ENCODE peak calls at places on chromosomes 12 and 14, in seven cellular contexts. K, A, S, B, V, J and F are unnamed samples. For H3K36me3, the result is how much of the 10 kb centered on the place peaks cover.

GRCh38 chr14:61573748-61574513 is 121.4 kb upstream of the HIF1A start:
- DNase-seq in K (peak), S (no peak), A (no peak), B (no peak), J (no peak), V (no peak), F (no peak)

GRCh38 chr12:132908145-132909029 is 21.0 kb upstream of the CHFR start:
- DNase-seq in A (peak), V (peak), J (peak), S (peak), K (peak), B (peak), F (peak)

GRCh38 chr14:90396342-90397339 is at the start of gene CALM1:
- DNase-seq in K (peak), S (peak), J (peak), V (peak), A (peak), B (peak), F (peak)

GRCh38 chr14:21023817-21024667 is 819 bp downstream of the NDRG2 start:
- DNase-seq in B (peak), J (no peak), S (no peak), V (no peak), A (no peak), K (no peak), F (no peak)

GRCh38 chr12:71655495-71655894 is 8.2 kb downstream of the ZFC3H1 start:
- DNase-seq in B (no peak), K (no peak), J (no peak), V (no peak), A (no peak), S (no peak), F (no peak)

GRCh38 chr12:67237231-67237630 is 31.9 kb upstream of the CAND1 start:
- DNase-seq in J (no peak), A (no peak), V (no peak), K (no peak), S (no peak), B (no peak), F (no peak)

GRCh38 chr12:123076604-123077297 is 74.1 kb downstream of the PITPNM2 start:
- DNase-seq in K (no peak), S (no peak), J (no peak), A (no peak), B (no peak), V (no peak), F (no peak)

GRCh38 chr12:60265741-60266140 is 669.9 kb downstream of the SLC16A7 start:
- DNase-seq in A (no peak), K (no peak), S (no peak), J (no peak), V (no peak), B (no peak), F (no peak)

GRCh38 chr12:95195122-95195521 is 22.1 kb downstream of the FGD6 start:
- DNase-seq in A (no peak), B (no peak), S (no peak), V (no peak), J (no peak), K (no peak), F (no peak)

GRCh38 chr12:104793968-104794367 is 164.1 kb downstream of the SLC41A2 start:
- DNase-seq in S (no peak), J (no peak), B (no peak), V (no peak), A (no peak), K (no peak), F (no peak)

GRCh38 chr12:26987634-26988424 is 26.4 kb downstream of the TM7SF3 start:
- DNase-seq in K (no peak), V (no peak), J (no peak), S (no peak), B (no peak), A (no peak), F (no peak)

GRCh38 chr14:29197557-29197956 is 431.0 kb downstream of the FOXG1 start:
- DNase-seq in B (no peak), K (no peak), V (no peak), S (no peak), A (no peak), J (no peak), F (no peak)

GRCh38 chr14:44448816-44449411 is 58.2 kb downstream of the FSCB start:
- DNase-seq in A (no peak), V (no peak), K (no peak), S (no peak), B (no peak), J (no peak), F (no peak)

GRCh38 chr12:6226701-6227096 is 26.5 kb downstream of the CD9 start:
- DNase-seq in B (no peak), S (peak), J (peak), K (no peak), A (no peak), V (no peak), F (no peak)

GRCh38 chr14:73238262-73238852 is 1.1 kb downstream of the PAPLN start:
- DNase-seq in V (no peak), A (no peak), K (no peak), J (no peak), B (no peak), S (peak), F (no peak)

GRCh38 chr12:28107679-28108078 is 82.6 kb upstream of the CCDC91 start:
- DNase-seq in S (no peak), V (no peak), A (no peak), K (no peak), J (no peak), B (no peak), F (no peak)

GRCh38 chr14:51575225-51576111 is 76.2 kb upstream of the FRMD6 start:
- DNase-seq in J (no peak), A (no peak), K (no peak), V (no peak), S (no peak), B (no peak), F (no peak)

GRCh38 chr12:132222096-132222807 is 78.0 kb downstream of the NOC4L start:
- DNase-seq in J (peak), S (no peak), A (no peak), B (no peak), V (peak), K (no peak), F (no peak)

GRCh38 chr12:110039085-110039807 is 9.1 kb downstream of the C12orf76 start:
- DNase-seq in K (no peak), B (no peak), V (no peak), J (no peak), S (no peak), A (no peak), F (no peak)

GRCh38 chr14:96362071-96362964 is 823 bp downstream of the ATG2B start:
- DNase-seq in J (peak), V (peak), A (no peak), K (peak), S (no peak), B (no peak), F (peak)

GRCh38 chr14:90491868-90492560 is 95.2 kb downstream of the CALM1 start:
- DNase-seq in S (no peak), B (no peak), V (no peak), J (peak), A (no peak), K (no peak), F (no peak)

GRCh38 chr12:24615967-24616411 is 332.9 kb downstream of the BCAT1 start:
- DNase-seq in S (no peak), B (no peak), A (no peak), K (no peak), J (no peak), V (no peak), F (no peak)

GRCh38 chr14:24690492-24690891 is 56.5 kb upstream of the GZMB start:
- DNase-seq in K (no peak), V (no peak), J (no peak), B (no peak), S (no peak), A (no peak), F (no peak)

GRCh38 chr12:108568653-108569154 is 6.3 kb downstream of the ISCU start:
- DNase-seq in B (no peak), J (peak), V (peak), K (no peak), S (no peak), A (no peak), F (peak)

GRCh38 chr12:91921555-91921954 is 224.1 kb downstream of the BTG1 start:
- DNase-seq in B (no peak), K (no peak), V (no peak), A (no peak), J (no peak), S (no peak), F (no peak)

GRCh38 chr12:5691943-5692342 is 253.1 kb downstream of the ANO2 start:
- DNase-seq in K (no peak), V (no peak), J (no peak), A (no peak), S (no peak), B (no peak), F (no peak)

GRCh38 chr12:31322651-31323248 is 3.2 kb downstream of the SINHCAF start:
- DNase-seq in A (no peak), J (no peak), K (no peak), B (no peak), S (no peak), V (no peak), F (no peak)

GRCh38 chr12:99732121-99732520 is 84.6 kb downstream of the GARIN6 start:
- DNase-seq in S (no peak), V (no peak), A (no peak), K (no peak), J (no peak), B (no peak), F (no peak)

GRCh38 chr12:30975581-30975980 is 49.0 kb downstream of the TSPAN11 start:
- DNase-seq in S (no peak), J (no peak), A (no peak), V (no peak), B (no peak), K (no peak), F (no peak)

GRCh38 chr12:124592050-124592449 is 24.6 kb upstream of the NCOR2 start:
- DNase-seq in A (no peak), B (no peak), J (no peak), V (no peak), S (no peak), K (no peak), F (no peak)

GRCh38 chr12:78885466-78885865 is 20.9 kb downstream of the SYT1 start:
- DNase-seq in A (no peak), V (no peak), J (no peak), K (no peak), B (no peak), S (no peak), F (no peak)

GRCh38 chr12:109679716-109680520 is 33.7 kb upstream of the FAM222A start:
- DNase-seq in A (no peak), K (no peak), J (no peak), S (no peak), V (no peak), B (no peak), F (no peak)

GRCh38 chr12:28059220-28059619 is 86.7 kb upstream of the PTHLH start:
- DNase-seq in S (no peak), J (no peak), V (no peak), A (no peak), K (no peak), B (no peak), F (no peak)

GRCh38 chr12:104576980-104577925 is 120.5 kb downstream of the CHST11 start:
- DNase-seq in K (no peak), V (no peak), J (no peak), A (no peak), S (no peak), B (no peak), F (no peak)

GRCh38 chr12:126369487-126370463 is 1304.5 kb downstream of the AACS start:
- DNase-seq in A (no peak), B (no peak), K (no peak), S (no peak), J (no peak), V (no peak), F (no peak)

GRCh38 chr14:37034410-37035285 is 137.8 kb downstream of the SLC25A21 start:
- DNase-seq in A (no peak), J (no peak), V (no peak), S (no peak), B (no peak), K (no peak), F (no peak)

GRCh38 chr12:95582230-95583058 is 31.2 kb upstream of the USP44 start:
- DNase-seq in S (no peak), K (no peak), B (no peak), J (no peak), V (no peak), A (no peak), F (no peak)

DNA sequence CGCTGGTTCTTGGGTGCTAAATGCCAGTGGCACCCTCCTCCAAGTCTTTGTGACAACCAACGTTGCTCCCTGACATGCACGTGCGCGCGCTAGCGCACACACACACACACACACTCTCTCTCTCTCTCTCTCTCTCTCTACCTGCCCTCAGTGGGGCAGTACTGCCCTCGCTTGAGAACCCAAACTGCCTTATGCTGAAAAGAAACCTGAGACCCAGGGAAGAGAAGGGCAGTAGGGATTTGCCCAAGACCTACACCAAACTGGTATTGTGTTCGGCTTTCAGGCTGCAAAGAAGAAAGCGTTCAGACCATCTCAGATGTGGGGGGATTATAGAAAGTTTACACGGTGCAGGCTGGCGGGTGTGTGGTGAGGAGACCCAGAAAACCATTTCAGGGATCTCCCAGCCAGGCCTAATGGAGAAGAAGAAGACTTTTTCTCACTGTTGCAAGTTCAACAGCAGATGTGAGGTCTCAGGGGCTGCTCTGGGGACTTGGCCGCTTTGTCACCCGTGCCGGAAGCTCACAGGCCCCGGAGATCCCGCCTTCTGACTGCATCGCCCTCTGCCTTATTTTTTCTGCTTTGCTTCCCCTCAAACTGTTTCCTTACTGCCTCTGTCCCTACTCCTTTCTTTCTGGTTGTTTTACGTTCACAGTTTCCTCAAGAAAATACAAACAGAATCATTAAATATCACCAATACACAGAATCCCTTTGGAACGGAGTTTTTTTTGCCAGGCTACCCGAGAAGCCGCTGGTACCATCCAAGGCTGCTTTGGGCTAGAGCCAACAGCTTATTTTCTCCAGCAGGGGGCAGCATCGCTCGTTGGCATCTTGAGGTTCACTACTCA is 82.4 kb downstream of the PPM1A start:
- DNase-seq in J (no peak), S (no peak), B (no peak), A (no peak), V (peak), K (peak), F (peak)
- H3K4me3 ChIP-seq in J (peak), S (peak), B (peak), A (peak), V (peak), K (peak), F (peak)

GRCh38 chr12:1917172-1918070 is 1.0 kb downstream of the CACNA2D4 start:
- DNase-seq in S (peak), J (peak), B (peak), V (no peak), A (peak), K (peak), F (no peak)

GRCh38 chr12:1915082-1915968 is 3.1 kb downstream of the CACNA2D4 start:
- DNase-seq in A (peak), V (no peak), S (peak), J (peak), K (peak), B (peak), F (no peak)

GRCh38 chr12:1914116-1914911 is 4.1 kb downstream of the CACNA2D4 start:
- DNase-seq in V (no peak), A (peak), B (no peak), S (peak), J (peak), K (no peak), F (no peak)

GRCh38 chr12:1918081-1918874 is at the start of gene CACNA2D4:
- DNase-seq in S (peak), V (no peak), K (no peak), A (peak), B (peak), J (peak), F (no peak)

DNA sequence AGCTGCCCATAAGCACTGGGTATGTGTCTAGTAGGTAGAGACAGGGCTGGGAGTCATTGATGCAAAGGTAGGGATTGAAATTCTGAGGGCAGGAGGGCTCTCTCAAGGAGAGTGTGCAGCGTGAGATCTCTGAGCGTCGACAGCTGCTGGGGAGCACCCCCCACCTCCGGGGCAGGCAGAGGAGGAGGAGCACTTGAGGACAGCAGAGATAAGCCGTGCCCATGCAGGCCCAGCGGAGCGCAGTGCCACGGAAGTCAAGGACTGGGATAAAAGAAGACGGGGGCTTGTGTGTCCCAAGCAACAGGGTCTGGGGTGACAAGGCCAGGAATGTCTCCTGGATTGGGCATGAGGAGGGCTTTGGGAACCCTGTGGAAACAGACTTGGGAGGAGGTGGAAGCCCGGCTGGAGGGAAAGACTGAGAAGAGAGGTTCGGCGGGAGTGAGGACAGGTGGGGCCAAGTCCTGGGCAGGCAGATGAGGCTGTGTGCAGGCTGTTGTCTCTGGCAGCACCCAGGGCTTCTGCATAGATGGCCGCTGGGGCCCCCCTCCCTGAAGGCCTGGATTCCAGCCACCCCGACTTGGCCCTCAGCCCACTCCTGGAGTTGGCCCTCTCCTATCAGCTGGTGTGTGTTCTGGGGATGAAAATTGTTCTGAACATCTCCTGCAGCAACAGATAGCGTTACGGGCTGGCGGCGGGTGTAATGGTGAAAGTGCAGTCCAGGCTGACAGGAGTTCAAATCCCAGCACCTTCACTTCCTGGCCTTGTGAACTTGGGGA is 1.9 kb downstream of the CACNA2D4 start:
- DNase-seq in A (peak), S (peak), K (peak), J (peak), B (peak), V (no peak), F (no peak)
- H3K36me3 ChIP-seq in A (under half), S (under half), K (under half), J (under half), B (under half), V (under half), F (under half)

GRCh38 chr14:85414142-85414541 is 115.8 kb upstream of the FLRT2 start:
- DNase-seq in S (no peak), K (no peak), V (no peak), B (no peak), J (no peak), A (no peak), F (no peak)

GRCh38 chr14:85412756-85413155 is 117.2 kb upstream of the FLRT2 start:
- DNase-seq in S (no peak), K (no peak), V (no peak), J (no peak), A (no peak), B (no peak), F (no peak)

GRCh38 chr14:85417396-85417795 is 112.5 kb upstream of the FLRT2 start:
- DNase-seq in S (no peak), J (no peak), B (no peak), K (no peak), A (no peak), V (no peak), F (no peak)

GRCh38 chr14:85416771-85417170 is 113.2 kb upstream of the FLRT2 start:
- DNase-seq in K (no peak), A (no peak), V (no peak), B (no peak), S (no peak), J (no peak), F (no peak)

GRCh38 chr14:85415015-85415712 is 114.8 kb upstream of the FLRT2 start:
- DNase-seq in A (peak), S (peak), K (peak), B (no peak), V (no peak), J (no peak), F (no peak)
- TF ChIP-seq CTCF in A (peak), S (peak), K (no peak), B (no peak), V (no peak), J (no peak), F (no peak)

GRCh38 chr14:105776924-105777323 is 250.5 kb downstream of the TMEM121 start:
- DNase-seq in S (no peak), A (no peak), V (no peak), K (no peak), J (no peak), B (no peak), F (no peak)

GRCh38 chr14:105774001-105774400 is 247.6 kb downstream of the TMEM121 start:
- DNase-seq in A (no peak), J (no peak), V (no peak), S (no peak), B (no peak), K (no peak), F (no peak)

DNA sequence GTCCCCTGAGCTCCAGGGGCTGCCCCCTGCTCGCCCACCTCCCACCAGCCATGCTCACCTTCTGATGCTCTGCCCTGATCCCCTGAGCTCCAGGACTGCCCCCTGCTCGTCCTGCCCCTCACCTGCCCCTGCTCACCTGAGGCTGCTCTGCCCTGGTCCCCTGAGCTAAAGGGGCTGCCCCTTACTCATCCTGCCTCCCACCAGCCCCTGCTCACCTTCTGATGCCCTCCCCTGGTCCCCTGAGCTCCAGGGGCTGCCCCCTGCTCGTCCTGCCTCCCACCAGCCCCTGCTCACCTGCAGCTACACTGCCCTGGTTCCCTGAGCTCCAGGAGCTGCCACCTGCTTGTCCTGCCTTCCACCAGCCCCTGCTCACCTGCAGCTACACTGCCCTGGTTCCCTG is 247.2 kb downstream of the TMEM121 start:
- DNase-seq in S (no peak), V (no peak), B (no peak), J (no peak), K (no peak), A (no peak), F (no peak)
- H3K4me3 ChIP-seq in S (no peak), V (no peak), B (no peak), J (no peak), K (no peak), A (no peak), F (no peak)